ENCODE peak calls at places on chromosome 15, in nine cellular contexts. T is cerebellum; G is naive thymus-derived CD8-positive, alpha-beta T cell; E is NCI-H2029; L is PC-3; Y is NCI-H460; U is neural crest cell; D is effector memory CD8-positive, alpha-beta T cell; W is aorta. Q is an unnamed sample.

GRCh38 chr15:63076136-63077005 is 33.8 kb downstream of the TPM1 start:
- DNase-seq in T (no peak), G (no peak), E (no peak), L (no peak), Y (no peak), U (no peak), D (no peak), W (no peak), Q (no peak)

GRCh38 chr15:71251548-71252035 is 136.3 kb downstream of the THSD4 start:
- DNase-seq in T (no peak), G (no peak), E (no peak), L (peak), Y (no peak), U (no peak), D (no peak), W (no peak), Q (no peak)

GRCh38 chr15:52337961-52338535 is 42.4 kb upstream of the MYO5C start:
- DNase-seq in T (no peak), G (no peak), E (no peak), L (no peak), Y (no peak), U (no peak), D (no peak), W (no peak), Q (no peak)

GRCh38 chr15:34621675-34622074 is 38.2 kb upstream of the GOLGA8B start:
- DNase-seq in T (no peak), G (no peak), E (no peak), L (peak), Y (no peak), U (no peak), D (no peak), W (no peak), Q (no peak)

GRCh38 chr15:96053039-96054021 is 277.2 kb upstream of the NR2F2 start:
- DNase-seq in T (peak), G (no peak), E (peak), L (peak), Y (peak), U (peak), D (no peak), W (peak), Q (peak)

GRCh38 chr15:38647683-38648082 is 83.1 kb upstream of the RASGRP1 start:
- DNase-seq in T (peak), G (no peak), E (no peak), L (peak), Y (peak), U (no peak), D (no peak), W (no peak), Q (peak)

GRCh38 chr15:48865387-48866079 is 12.4 kb upstream of the EID1 start:
- DNase-seq in T (no peak), G (no peak), E (no peak), L (no peak), Y (peak), U (no peak), D (no peak), W (no peak), Q (no peak)

GRCh38 chr15:90343391-90343790 is 8.7 kb upstream of the ZNF774 start:
- DNase-seq in T (no peak), G (no peak), E (no peak), L (peak), Y (no peak), U (no peak), D (no peak), W (peak), Q (no peak)

GRCh38 chr15:67809866-67810265 is 15.4 kb upstream of the SKOR1 start:
- DNase-seq in T (no peak), G (no peak), E (no peak), L (no peak), Y (no peak), U (no peak), D (no peak), W (peak), Q (no peak)

GRCh38 chr15:98896802-98897732 is 110.5 kb downstream of the PGPEP1L start:
- DNase-seq in T (no peak), G (no peak), E (no peak), L (peak), Y (peak), U (no peak), D (no peak), W (no peak), Q (no peak)

GRCh38 chr15:42737529-42738328 is 801 bp upstream of the CDAN1 start:
- DNase-seq in T (no peak), G (no peak), E (no peak), L (peak), Y (peak), U (no peak), D (no peak), W (peak), Q (no peak)

GRCh38 chr15:66085128-66085527 is 168.4 kb downstream of the MEGF11 start:
- DNase-seq in T (no peak), G (no peak), E (no peak), L (peak), Y (no peak), U (peak), D (no peak), W (no peak), Q (no peak)

GRCh38 chr15:67832031-67832551 is 6.8 kb downstream of the SKOR1 start:
- DNase-seq in T (no peak), G (no peak), E (no peak), L (peak), Y (peak), U (no peak), D (no peak), W (peak), Q (peak)

GRCh38 chr15:63093486-63094205 is 28.0 kb upstream of the LACTB start:
- DNase-seq in T (peak), G (peak), E (peak), L (peak), Y (peak), U (peak), D (peak), W (peak), Q (peak)

GRCh38 chr15:98452238-98452637 is 196.1 kb upstream of the IGF1R start:
- DNase-seq in T (no peak), G (no peak), E (no peak), L (no peak), Y (no peak), U (no peak), D (no peak), W (no peak), Q (no peak)

GRCh38 chr15:55991841-55992768 is 1.3 kb downstream of the NEDD4 start:
- DNase-seq in T (no peak), G (no peak), E (no peak), L (no peak), Y (no peak), U (no peak), D (no peak), W (no peak), Q (no peak)

GRCh38 chr15:89377042-89377841 is 42.6 kb upstream of the POLG start:
- DNase-seq in T (no peak), G (no peak), E (no peak), L (no peak), Y (no peak), U (no peak), D (no peak), W (peak), Q (no peak)

GRCh38 chr15:29677871-29678431 is 144.3 kb downstream of the TJP1 start:
- DNase-seq in T (no peak), G (no peak), E (peak), L (no peak), Y (no peak), U (no peak), D (no peak), W (no peak), Q (no peak)

GRCh38 chr15:91456251-91456718 is 356.2 kb downstream of the SV2B start:
- DNase-seq in T (no peak), G (no peak), E (no peak), L (peak), Y (no peak), U (no peak), D (no peak), W (no peak), Q (no peak)

GRCh38 chr15:97502038-97502437 is 458.5 kb upstream of the ARRDC4 start:
- DNase-seq in T (no peak), G (no peak), E (no peak), L (no peak), Y (no peak), U (no peak), D (no peak), W (no peak), Q (no peak)

GRCh38 chr15:71662306-71662705 is 148.0 kb upstream of the NR2E3 start:
- DNase-seq in T (no peak), G (no peak), E (no peak), L (no peak), Y (no peak), U (no peak), D (no peak), W (no peak), Q (no peak)

GRCh38 chr15:71109890-71110289 is 5.4 kb upstream of the THSD4 start:
- DNase-seq in T (no peak), G (no peak), E (no peak), L (no peak), Y (no peak), U (no peak), D (no peak), W (no peak), Q (no peak)

GRCh38 chr15:92619380-92620101 is 36.0 kb downstream of the FAM174B start:
- DNase-seq in T (no peak), G (no peak), E (no peak), L (no peak), Y (no peak), U (no peak), D (no peak), W (no peak), Q (no peak)

GRCh38 chr15:91291673-91292072 is 191.6 kb downstream of the SV2B start:
- DNase-seq in T (peak), G (no peak), E (no peak), L (no peak), Y (no peak), U (no peak), D (no peak), W (no peak), Q (no peak)

GRCh38 chr15:70589221-70589620 is 174.1 kb downstream of the UACA start:
- DNase-seq in T (no peak), G (no peak), E (no peak), L (no peak), Y (no peak), U (no peak), D (no peak), W (no peak), Q (no peak)

GRCh38 chr15:55669226-55669625 is 73.7 kb downstream of the PRTG start:
- DNase-seq in T (no peak), G (no peak), E (no peak), L (no peak), Y (no peak), U (no peak), D (no peak), W (no peak), Q (no peak)

GRCh38 chr15:41256103-41256502 is 25.0 kb downstream of the CHP1 start:
- DNase-seq in T (no peak), G (no peak), E (no peak), L (no peak), Y (no peak), U (no peak), D (no peak), W (no peak), Q (no peak)

GRCh38 chr15:39381517-39381916 is 199.4 kb upstream of the THBS1 start:
- DNase-seq in T (no peak), G (no peak), E (no peak), L (no peak), Y (no peak), U (no peak), D (no peak), W (no peak), Q (no peak)

GRCh38 chr15:58568157-58568571 is 136.4 kb downstream of the LIPC start:
- DNase-seq in T (no peak), G (no peak), E (peak), L (peak), Y (no peak), U (no peak), D (no peak), W (no peak), Q (no peak)

GRCh38 chr15:48433226-48433886 is 102.1 kb downstream of the DUT start:
- DNase-seq in T (no peak), G (no peak), E (no peak), L (peak), Y (no peak), U (no peak), D (no peak), W (no peak), Q (no peak)

GRCh38 chr15:84599906-84600305 is 903 bp upstream of the ZSCAN2 start:
- DNase-seq in T (no peak), G (no peak), E (no peak), L (no peak), Y (no peak), U (no peak), D (no peak), W (no peak), Q (no peak)

GRCh38 chr15:55267401-55268053 is 22.1 kb downstream of the RAB27A start:
- DNase-seq in T (no peak), G (peak), E (no peak), L (no peak), Y (no peak), U (no peak), D (peak), W (no peak), Q (peak)

GRCh38 chr15:69663441-69663840 is 210.8 kb downstream of the RPLP1 start:
- DNase-seq in T (no peak), G (no peak), E (no peak), L (no peak), Y (no peak), U (no peak), D (no peak), W (no peak), Q (no peak)

GRCh38 chr15:61199681-61200080 is 29.4 kb downstream of the RORA start:
- DNase-seq in T (no peak), G (no peak), E (no peak), L (no peak), Y (no peak), U (no peak), D (no peak), W (no peak), Q (no peak)

GRCh38 chr15:101498076-101498730 is 8.7 kb upstream of the PCSK6 start:
- DNase-seq in T (no peak), G (no peak), E (no peak), L (no peak), Y (no peak), U (no peak), D (no peak), W (no peak), Q (no peak)

GRCh38 chr15:70120954-70121655 is 23.4 kb upstream of the TLE3 start:
- DNase-seq in T (no peak), G (no peak), E (no peak), L (no peak), Y (no peak), U (no peak), D (no peak), W (no peak), Q (no peak)

Q was measured in B cell.